ENCODE peak calls at places on chromosomes 3 and 15, in four cellular contexts. M is stimulated activated CD8-positive, alpha-beta memory T cell treated with anti-CD3 and anti-CD28 coated beads, Interleukin-7, amount 100 ng/mL, for 4 hours; Q is T-helper 17 cell; U is Caco-2. G is an unnamed sample.
A peak's percentile ranks its signal among the peaks of the same experiment; 100 is the strongest.

GRCh38 chr3:112486811-112487505 is 12.3 kb downstream of the BTLA start:
- DNase-seq in M (no peak), Q (no peak), U (no peak), G (no peak)

GRCh38 chr15:59222106-59222505 is 15.5 kb downstream of the LDHAL6B start:
- DNase-seq in M (no peak), Q (no peak), U (no peak), G (no peak)

GRCh38 chr15:60729850-60730458 is 251.0 kb upstream of the ICE2 start:
- DNase-seq in M (peak; percentile 3), Q (no peak), U (no peak), G (no peak)

GRCh38 chr3:5633960-5634359 is 446.5 kb downstream of the EDEM1 start:
- DNase-seq in M (no peak), Q (no peak), U (no peak), G (no peak)

GRCh38 chr15:24848050-24848449 is 106.7 kb upstream of the SNRPN start:
- DNase-seq in M (no peak), Q (no peak), U (no peak), G (no peak)

GRCh38 chr15:41513282-41514227 is at the start of gene LTK:
- DNase-seq in M (no peak), Q (no peak), U (no peak), G (no peak)

GRCh38 chr3:134095005-134095404 is 65.3 kb upstream of the SLCO2A1 start:
- DNase-seq in M (no peak), Q (no peak), U (no peak), G (no peak)

GRCh38 chr3:156628095-156628690 is 46.2 kb upstream of the TIPARP start:
- DNase-seq in M (no peak), Q (no peak), U (peak; percentile 46), G (no peak)

G was measured in RWPE2.